ENCODE peak calls at places on chromosome 20, in five cellular contexts. V, E, D, P and W are unnamed samples.

GRCh38 chr20:20371681-20372080 is 3.8 kb downstream of the INSM1 start:
- DNase-seq in E (no peak), P (no peak), V (no peak), D (no peak), W (no peak)

GRCh38 chr20:51928931-51929330 is 126.6 kb upstream of the SALL4 start:
- DNase-seq in D (no peak), E (no peak), P (no peak), V (no peak), W (no peak)

GRCh38 chr20:52242237-52243230 is 51.0 kb upstream of the ZFP64 start:
- DNase-seq in E (no peak), V (no peak), P (no peak), D (no peak), W (peak; percentile 34)

GRCh38 chr20:31543966-31544598 is 29.8 kb downstream of the HM13 start:
- DNase-seq in V (no peak), E (no peak), P (no peak), D (no peak), W (no peak)

GRCh38 chr20:52783769-52784168 is 188.4 kb upstream of the TSHZ2 start:
- DNase-seq in P (no peak), E (no peak), D (no peak), V (no peak), W (no peak)

GRCh38 chr20:24502661-24503060 is 33.2 kb downstream of the SYNDIG1 start:
- DNase-seq in V (no peak), P (no peak), D (no peak), E (no peak), W (no peak)

GRCh38 chr20:24139846-24140245 is 151.3 kb upstream of the GGTLC1 start:
- DNase-seq in V (no peak), D (no peak), E (no peak), P (no peak), W (no peak)

GRCh38 chr20:5073154-5074049 is 46.4 kb downstream of the PCNA start:
- DNase-seq in P (peak; percentile 98), E (peak; percentile 48), D (peak; percentile 85), V (no peak), W (no peak)

GRCh38 chr20:48923149-48923718 is 1.7 kb downstream of the ARFGEF2 start:
- DNase-seq in D (no peak), P (no peak), V (no peak), E (no peak), W (no peak)

GRCh38 chr20:20373046-20373706 is 5.3 kb downstream of the INSM1 start:
- DNase-seq in D (no peak), E (peak; percentile 43), V (no peak), P (no peak), W (no peak)

GRCh38 chr20:6558361-6558760 is 209.1 kb upstream of the BMP2 start:
- DNase-seq in V (no peak), P (no peak), D (no peak), E (no peak), W (no peak)

GRCh38 chr20:46689082-46689753 is at the start of gene TP53RK:
- DNase-seq in D (peak; percentile 98), V (peak; percentile 91), E (peak; percentile 96), P (peak; percentile 98), W (peak; percentile 98)
- TF ChIP-seq CTCF in D (peak; percentile 45), V (no peak), E (peak; percentile 39), P (peak; percentile 51), W (no peak)

GRCh38 chr20:19071442-19071717 is 141.1 kb upstream of the SLC24A3 start:
- DNase-seq in E (no peak), V (no peak), D (no peak), P (no peak), W (peak; percentile 38)

GRCh38 chr20:19072988-19073387 is 139.5 kb upstream of the SLC24A3 start:
- DNase-seq in P (no peak), D (no peak), V (no peak), E (no peak), W (no peak)

GRCh38 chr20:19074828-19075516 is 137.5 kb upstream of the SLC24A3 start:
- DNase-seq in D (no peak), P (peak; percentile 27), V (no peak), E (no peak), W (peak; percentile 41)

GRCh38 chr20:19071902-19072498 is 140.4 kb upstream of the SLC24A3 start:
- DNase-seq in P (no peak), D (no peak), V (no peak), E (no peak), W (no peak)

GRCh38 chr20:19073584-19074198 is 138.8 kb upstream of the SLC24A3 start:
- DNase-seq in D (no peak), E (no peak), V (no peak), P (no peak), W (no peak)
- TF ChIP-seq CTCF in D (peak; percentile 16), E (no peak), V (peak; percentile 57), P (no peak), W (peak; percentile 13)

GRCh38 chr20:57246008-57246407 is 20.4 kb downstream of the BMP7 start:
- DNase-seq in E (no peak), P (no peak), V (no peak), D (no peak), W (no peak)

GRCh38 chr20:57242414-57242813 is 24.0 kb downstream of the BMP7 start:
- DNase-seq in P (no peak), V (no peak), D (no peak), E (no peak), W (no peak)

GRCh38 chr20:57244221-57244585 is 22.2 kb downstream of the BMP7 start:
- DNase-seq in E (no peak), P (no peak), D (no peak), V (no peak), W (no peak)

GRCh38 chr20:57243480-57244220 is 22.8 kb downstream of the BMP7 start:
- DNase-seq in E (no peak), D (no peak), V (no peak), P (no peak), W (no peak)

DNA sequence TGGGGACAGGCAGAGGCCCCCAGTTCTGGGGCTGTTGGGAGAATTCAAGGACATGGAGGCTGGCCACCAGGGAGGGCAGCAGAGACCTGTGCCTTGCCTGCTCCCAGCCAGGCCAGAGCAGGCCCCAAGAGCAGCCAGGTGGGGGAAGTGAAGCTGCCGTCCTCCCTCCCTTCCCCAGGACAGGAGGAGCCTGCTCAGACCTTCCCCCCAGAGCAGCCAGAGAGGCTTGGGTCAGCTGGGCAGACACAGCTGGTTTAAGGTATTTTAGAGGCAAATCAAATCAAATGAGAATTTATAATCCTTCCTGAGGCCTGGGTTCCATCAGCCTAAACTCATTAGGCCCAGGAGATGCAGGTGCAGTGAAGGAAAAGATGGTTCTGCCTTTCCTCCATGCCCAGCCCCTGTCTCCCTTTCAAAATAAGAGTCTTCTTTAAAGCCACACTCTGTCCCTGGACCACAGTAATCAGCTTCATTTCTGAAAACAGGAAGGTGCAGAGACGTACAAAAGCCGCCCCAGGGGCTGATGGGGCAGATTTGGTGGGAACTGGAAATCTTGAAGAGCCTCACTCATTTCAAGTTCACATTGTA is 21.7 kb downstream of the BMP7 start:
- DNase-seq in D (no peak), V (no peak), P (no peak), E (no peak), W (no peak)
- TF ChIP-seq CTCF in D (no peak), V (no peak), P (no peak), E (no peak), W (no peak)

GRCh38 chr20:7924692-7925091 is 15.6 kb downstream of the HAO1 start:
- DNase-seq in V (no peak), P (no peak), D (no peak), E (no peak), W (no peak)

GRCh38 chr20:7930386-7930785 is 9.9 kb downstream of the HAO1 start:
- DNase-seq in E (no peak), P (no peak), D (no peak), V (no peak), W (no peak)

GRCh38 chr20:7926323-7926722 is 13.9 kb downstream of the HAO1 start:
- DNase-seq in P (no peak), E (no peak), D (no peak), V (no peak), W (no peak)

GRCh38 chr20:7926767-7927166 is 13.5 kb downstream of the HAO1 start:
- DNase-seq in E (no peak), D (no peak), V (no peak), P (no peak), W (no peak)
- TF ChIP-seq CTCF in E (peak; percentile 64), D (peak; percentile 22), V (peak; percentile 70), P (peak; percentile 33), W (no peak)

DNA sequence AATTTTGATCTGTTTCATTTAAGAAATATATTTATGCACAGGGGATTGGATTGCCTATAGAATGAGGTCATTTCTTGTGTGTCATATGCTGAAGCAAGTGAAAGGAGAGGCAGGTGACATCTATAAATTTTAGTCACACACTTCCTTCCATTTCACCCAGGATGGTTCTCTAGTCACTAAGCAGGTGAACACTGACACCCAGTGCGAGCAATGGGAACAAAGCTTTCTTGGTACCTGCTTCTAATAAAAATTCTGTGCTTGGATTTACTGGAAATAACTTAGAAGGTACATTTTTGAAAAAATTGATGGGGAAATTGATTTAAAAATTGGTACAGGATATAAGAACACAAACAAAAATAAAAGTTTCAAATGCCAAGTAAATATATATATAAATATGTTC is 66.9 kb upstream of the MC3R start:
- DNase-seq in E (no peak), P (no peak), D (no peak), V (no peak), W (no peak)
- TF ChIP-seq CTCF in E (peak; percentile 33), P (peak; percentile 30), D (peak; percentile 5), V (no peak), W (no peak)

GRCh38 chr20:9460518-9460917 is 53.9 kb upstream of the LAMP5 start:
- DNase-seq in D (no peak), P (peak; percentile 13), E (no peak), V (no peak), W (no peak)

GRCh38 chr20:9457055-9457454 is 57.3 kb upstream of the LAMP5 start:
- DNase-seq in E (no peak), D (no peak), V (no peak), P (no peak), W (no peak)

GRCh38 chr20:9454781-9455180 is 59.6 kb upstream of the LAMP5 start:
- DNase-seq in E (no peak), P (no peak), V (no peak), D (no peak), W (no peak)

DNA sequence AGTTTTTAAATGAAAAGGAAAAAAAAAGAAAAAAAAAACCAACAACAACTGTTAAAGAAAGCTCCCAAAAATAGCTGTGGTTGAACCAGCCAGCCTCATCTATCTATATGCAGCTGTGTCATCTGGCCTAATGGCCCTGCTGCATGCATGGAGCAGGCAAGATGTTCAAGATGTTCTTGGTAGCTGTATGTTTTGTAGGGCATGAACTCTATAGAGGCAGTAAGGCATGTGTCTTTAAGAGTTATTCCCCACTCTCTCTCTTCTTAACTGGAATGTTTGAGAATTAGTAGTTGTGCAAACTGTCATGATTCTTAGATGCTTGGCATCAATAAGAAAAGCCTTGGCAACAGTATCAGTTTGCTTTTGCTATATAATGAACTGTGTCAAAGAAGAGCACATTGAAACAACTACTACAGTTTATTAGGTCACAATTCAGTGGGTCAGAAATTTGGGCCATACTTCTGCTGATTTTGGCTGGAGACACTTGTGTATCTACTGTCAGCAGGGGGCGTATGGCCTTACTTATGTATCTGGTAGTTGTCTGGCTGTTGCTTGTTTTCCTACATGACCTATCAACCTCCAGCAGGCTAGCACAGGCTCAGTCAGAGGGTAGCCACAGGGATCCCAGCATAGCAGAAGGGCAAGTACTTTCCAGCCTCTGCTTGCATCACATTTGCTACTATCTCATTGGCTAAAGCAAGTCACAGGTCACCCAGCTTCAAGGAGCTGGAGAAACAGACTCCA is 56.1 kb upstream of the LAMP5 start:
- DNase-seq in V (no peak), P (peak; percentile 29), E (no peak), D (no peak), W (no peak)
- TF ChIP-seq CTCF in V (peak; percentile 32), P (peak; percentile 34), E (no peak), D (no peak), W (no peak)